ENCODE peak calls at places on chromosomes 13 and 19, in four cellular contexts. X is tibial nerve, G is cardiac fibroblast, H is AG10803. R is an unnamed sample.

GRCh38 chr13:39415403-39415802 is 187.6 kb downstream of the LHFPL6 start:
- DNase-seq in X (no peak), G (peak), H (peak), R (no peak)

GRCh38 chr13:71320452-71320851 is 546.6 kb downstream of the DACH1 start:
- DNase-seq in X (no peak), G (peak), H (no peak), R (no peak)

GRCh38 chr19:41945135-41945766 is 13.9 kb downstream of the RABAC1 start:
- DNase-seq in X (no peak), G (no peak), H (no peak), R (no peak)

GRCh38 chr13:47841131-47841530 is 159.9 kb downstream of the SUCLA2 start:
- DNase-seq in X (no peak), G (no peak), H (no peak), R (no peak)

GRCh38 chr19:36460046-36460445 is 29.3 kb downstream of the ZNF566 start:
- DNase-seq in X (no peak), G (peak), H (peak), R (no peak)

GRCh38 chr19:7152568-7152967 is 83.1 kb downstream of the ZNF557 start:
- DNase-seq in X (no peak), G (no peak), H (peak), R (peak)

GRCh38 chr19:33249740-33250366 is 24.2 kb upstream of the SLC7A10 start:
- DNase-seq in X (no peak), G (no peak), H (no peak), R (no peak)

GRCh38 chr19:14497347-14497921 is 1.5 kb upstream of the GIPC1 start:
- DNase-seq in X (no peak), G (no peak), H (peak), R (no peak)

GRCh38 chr19:662207-662961 is 630 bp downstream of the RNF126 start:
- DNase-seq in X (no peak), G (peak), H (peak), R (no peak)

GRCh38 chr19:42546831-42547500 is 18.7 kb upstream of the CEACAM1 start:
- DNase-seq in X (no peak), G (no peak), H (no peak), R (no peak)

GRCh38 chr13:45119469-45119989 is 781 bp upstream of the GTF2F2 start:
- DNase-seq in X (peak), G (peak), H (peak), R (no peak)

GRCh38 chr19:46125447-46125846 is 959 bp upstream of the IGFL3 start:
- DNase-seq in X (no peak), G (no peak), H (no peak), R (no peak)

GRCh38 chr13:43792456-43792855 is 5.7 kb upstream of the ENOX1 start:
- DNase-seq in X (no peak), G (peak), H (peak), R (no peak)

GRCh38 chr19:6536138-6536671 is 5.4 kb downstream of the TNFSF9 start:
- DNase-seq in X (no peak), G (peak), H (no peak), R (no peak)

GRCh38 chr13:100815476-100816046 is 141.0 kb upstream of the TMTC4 start:
- DNase-seq in X (no peak), G (no peak), H (no peak), R (no peak)

GRCh38 chr19:6249296-6249695 is 30.5 kb downstream of the MLLT1 start:
- DNase-seq in X (no peak), G (peak), H (no peak), R (no peak)

GRCh38 chr13:73158851-73159250 is 100.0 kb downstream of the KLF5 start:
- DNase-seq in X (no peak), G (peak), H (peak), R (no peak)

GRCh38 chr19:50460161-50460765 is 16.0 kb upstream of the EMC10 start:
- DNase-seq in X (no peak), G (peak), H (peak), R (no peak)

GRCh38 chr13:43846496-43846895 is 33.0 kb downstream of the CCDC122 start:
- DNase-seq in X (no peak), G (peak), H (peak), R (no peak)

GRCh38 chr19:17220207-17220758 is 5.1 kb downstream of the USE1 start:
- DNase-seq in X (no peak), G (peak), H (peak), R (no peak)

GRCh38 chr19:18502633-18503294 is 19.1 kb downstream of the ELL start:
- DNase-seq in X (no peak), G (no peak), H (no peak), R (no peak)

GRCh38 chr13:84745051-84745551 is 862.8 kb upstream of the SLITRK1 start:
- DNase-seq in X (no peak), G (no peak), H (no peak), R (no peak)

GRCh38 chr13:28819748-28820098 is 416 bp upstream of the MTUS2 start:
- DNase-seq in X (no peak), G (peak), H (peak), R (no peak)

GRCh38 chr13:111518161-111518791 is 197.8 kb downstream of the TEX29 start:
- DNase-seq in X (no peak), G (no peak), H (no peak), R (peak)

GRCh38 chr13:99342723-99343315 is 35.6 kb upstream of the GPR183 start:
- DNase-seq in X (no peak), G (no peak), H (no peak), R (no peak)

GRCh38 chr13:95254341-95254740 is 46.9 kb downstream of the ABCC4 start:
- DNase-seq in X (no peak), G (peak), H (no peak), R (no peak)

GRCh38 chr19:10009269-10009665 is 1.0 kb downstream of the COL5A3 start:
- DNase-seq in X (peak), G (peak), H (peak), R (no peak)

GRCh38 chr13:102903659-102904407 is 58.0 kb downstream of the ERCC5 start:
- DNase-seq in X (no peak), G (peak), H (peak), R (no peak)

GRCh38 chr13:112616586-112617381 is 28.8 kb upstream of the TUBGCP3 start:
- DNase-seq in X (no peak), G (peak), H (peak), R (no peak)

GRCh38 chr13:40187836-40188591 is 478.4 kb downstream of the FOXO1 start:
- DNase-seq in X (no peak), G (no peak), H (no peak), R (no peak)

GRCh38 chr19:48963371-48964204 is 1.5 kb upstream of the FTL start:
- DNase-seq in X (peak), G (peak), H (peak), R (peak)

DNA sequence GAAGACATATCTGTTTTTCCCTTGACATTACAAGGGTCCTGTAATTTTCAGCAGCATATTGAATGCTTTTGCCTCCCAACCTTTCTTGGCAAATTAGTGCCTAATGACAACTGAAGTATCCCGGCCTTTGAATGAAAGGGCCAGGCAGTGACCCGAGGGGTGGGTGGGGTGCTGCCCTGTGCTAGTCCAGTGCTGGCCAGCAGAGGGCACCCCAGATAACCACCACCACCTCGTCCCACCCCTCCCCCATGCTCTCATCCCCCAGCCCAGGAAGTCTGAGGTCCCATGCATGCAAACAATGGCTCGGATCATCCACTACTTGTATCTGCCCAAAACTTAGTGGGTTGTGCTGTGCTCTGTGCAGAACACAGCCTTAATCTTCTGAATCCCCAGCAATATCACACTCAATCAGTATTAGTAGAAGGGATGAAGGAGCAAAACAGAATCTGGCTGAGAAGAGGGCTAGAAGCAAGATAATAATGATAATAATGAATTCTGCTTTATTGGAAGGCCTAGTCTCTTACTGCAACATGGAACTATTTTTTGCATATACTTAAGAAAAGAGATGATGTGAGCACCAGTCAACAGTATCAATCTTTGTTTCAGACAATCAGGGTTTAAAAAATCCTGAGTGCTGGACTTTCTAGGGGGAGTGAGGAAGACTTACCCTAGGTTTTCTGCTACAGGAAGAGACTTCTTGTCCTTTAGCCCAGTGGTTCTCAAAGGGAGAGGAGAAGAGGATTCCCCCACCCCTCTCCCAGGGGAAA is 3.8 kb downstream of the ATP12A start:
- DNase-seq in X (peak), G (peak), H (peak), R (no peak)
- TF ChIP-seq CTCF in X (peak), G (peak), H (peak), R (peak)

GRCh38 chr19:37763488-37763887 is 15.9 kb downstream of the ZNF573 start:
- DNase-seq in X (no peak), G (peak), H (peak), R (no peak)
- TF ChIP-seq CTCF in X (no peak), G (no peak), H (no peak), R (no peak)

GRCh38 chr19:4057913-4058695 is 8.6 kb downstream of the ZBTB7A start:
- DNase-seq in X (peak), G (peak), H (peak), R (no peak)
- TF ChIP-seq CTCF in X (peak), G (peak), H (peak), R (peak)

GRCh38 chr19:2171349-2172145 is 7.8 kb downstream of the DOT1L start:
- DNase-seq in X (no peak), G (peak), H (no peak), R (no peak)
- TF ChIP-seq CTCF in X (no peak), G (peak), H (no peak), R (peak)

GRCh38 chr19:30512748-30513389 is 140.7 kb downstream of the ZNF536 start:
- DNase-seq in X (no peak), G (no peak), H (peak), R (no peak)
- TF ChIP-seq CTCF in X (no peak), G (no peak), H (no peak), R (no peak)

GRCh38 chr13:75533866-75534265 is 3.8 kb downstream of the COMMD6 start:
- DNase-seq in X (no peak), G (no peak), H (no peak), R (no peak)

GRCh38 chr13:75541287-75541686 is 3.6 kb upstream of the COMMD6 start:
- DNase-seq in X (no peak), G (peak), H (no peak), R (no peak)

GRCh38 chr13:75541961-75542360 is 4.3 kb upstream of the COMMD6 start:
- DNase-seq in X (no peak), G (no peak), H (no peak), R (no peak)

GRCh38 chr13:75537401-75538365 is at the start of gene COMMD6:
- DNase-seq in X (peak), G (peak), H (peak), R (no peak)
- TF ChIP-seq CTCF in X (peak), G (peak), H (peak), R (peak)

GRCh38 chr13:79406597-79406908 is 498 bp upstream of the RBM26 start:
- DNase-seq in X (no peak), G (no peak), H (no peak), R (no peak)

GRCh38 chr13:79404985-79405384 is 1.1 kb downstream of the RBM26 start:
- DNase-seq in X (no peak), G (peak), H (no peak), R (no peak)

GRCh38 chr13:79405501-79405830 is 589 bp downstream of the RBM26 start:
- DNase-seq in X (peak), G (peak), H (no peak), R (no peak)

GRCh38 chr13:79407349-79407979 is 1.4 kb upstream of the RBM26 start:
- DNase-seq in X (no peak), G (no peak), H (no peak), R (no peak)

DNA sequence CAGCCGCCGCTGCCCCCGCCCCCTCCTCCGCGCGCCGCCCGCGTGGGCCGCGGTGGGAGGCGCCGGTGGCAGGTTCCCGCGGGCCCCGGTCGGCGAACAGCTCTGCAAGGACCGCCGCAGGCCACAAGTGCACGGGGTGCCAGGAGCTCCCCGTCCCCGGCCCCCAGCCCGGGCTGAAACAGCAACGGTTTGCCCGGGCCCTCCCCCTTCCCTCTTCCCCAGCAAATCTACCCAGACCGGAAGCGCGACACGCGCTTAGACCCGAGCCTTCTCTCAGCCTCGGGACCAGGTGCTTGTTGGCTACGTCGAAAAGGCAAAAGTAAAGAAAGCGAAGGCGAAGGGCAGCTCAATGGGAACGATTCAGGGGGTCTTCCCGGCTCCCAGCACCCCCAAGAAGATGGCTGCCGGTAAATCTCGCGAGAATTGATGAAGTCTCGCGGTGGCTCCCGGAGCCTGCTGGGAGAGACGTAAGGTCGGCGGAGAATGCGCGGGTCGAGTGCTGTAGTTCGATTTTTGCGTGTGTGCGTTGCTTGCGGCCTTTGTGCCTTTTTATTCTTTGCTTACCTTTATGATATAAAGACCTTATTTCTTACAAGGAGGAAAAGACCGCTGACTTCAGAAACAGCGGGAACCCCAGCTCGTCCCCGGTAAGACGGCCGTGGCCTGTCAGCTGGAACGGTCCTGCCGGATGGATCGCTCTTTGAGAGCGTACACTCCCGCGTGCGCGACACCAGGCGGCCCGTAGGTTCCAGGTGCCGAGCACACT is at the start of gene RBM26:
- DNase-seq in X (peak), G (peak), H (peak), R (no peak)
- TF ChIP-seq CTCF in X (no peak), G (no peak), H (no peak), R (peak)

GRCh38 chr19:38880882-38881609 is 3.0 kb upstream of the RINL start:
- DNase-seq in X (no peak), G (no peak), H (no peak), R (no peak)

GRCh38 chr19:38877781-38878574 is at the start of gene RINL:
- DNase-seq in X (no peak), G (no peak), H (no peak), R (no peak)

GRCh38 chr19:38880076-38880881 is 2.2 kb upstream of the RINL start:
- DNase-seq in X (no peak), G (no peak), H (no peak), R (no peak)

GRCh38 chr19:38879400-38879751 is 1.3 kb upstream of the RINL start:
- DNase-seq in X (no peak), G (no peak), H (no peak), R (no peak)

GRCh38 chr19:38878575-38879399 is 712 bp upstream of the RINL start:
- DNase-seq in X (no peak), G (no peak), H (no peak), R (no peak)
- TF ChIP-seq CTCF in X (no peak), G (no peak), H (no peak), R (peak)

DNA sequence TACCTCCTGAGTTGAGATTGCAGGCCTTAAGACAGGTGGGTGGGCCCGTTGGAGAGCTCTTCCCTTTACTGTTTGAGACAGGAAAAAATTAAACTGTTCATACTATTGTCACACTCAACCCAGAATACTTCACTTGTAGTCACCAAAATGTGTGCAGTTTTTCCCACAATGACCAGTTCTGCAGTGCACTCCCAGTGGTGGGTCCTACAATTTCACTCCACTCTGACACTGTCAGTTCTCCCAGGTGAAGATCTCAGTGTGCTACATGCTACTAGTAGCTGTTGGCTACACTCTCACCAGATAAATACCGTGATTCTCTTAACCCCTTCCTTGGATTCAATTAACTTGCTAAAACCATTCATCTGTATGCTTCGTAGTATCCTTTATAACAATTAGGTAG is 2.9 kb downstream of the ZNF665 start:
- DNase-seq in X (no peak), G (no peak), H (no peak), R (no peak)
- TF ChIP-seq CTCF in X (no peak), G (no peak), H (no peak), R (no peak)